ENCODE peak calls at places on chromosomes 6 and 20, in four cellular contexts. K, G, S and T are unnamed samples. For H3K27me3, the result is how much of the 10 kb centered on the place peaks cover.

GRCh38 chr6:36615018-36615761 is 21.0 kb downstream of the SRSF3 start:
- DNase-seq in S (no peak), G (peak), K (no peak), T (no peak)

GRCh38 chr20:21509597-21510331 is 4.1 kb downstream of the NKX2-2 start:
- DNase-seq in G (peak), K (no peak), S (no peak), T (peak)

GRCh38 chr6:82889117-82889516 is 176.5 kb downstream of the UBE3D start:
- DNase-seq in S (no peak), G (no peak), K (no peak), T (no peak)

GRCh38 chr6:149060300-149060984 is 257.1 kb upstream of the TAB2 start:
- DNase-seq in S (peak), G (peak), K (no peak), T (no peak)

GRCh38 chr6:38489951-38490350 is 149.8 kb downstream of the BTBD9 start:
- DNase-seq in S (peak), G (peak), K (no peak), T (peak)

GRCh38 chr20:60727425-60727824 is 524.6 kb upstream of the CDH4 start:
- DNase-seq in S (no peak), K (no peak), G (no peak), T (no peak)

GRCh38 chr20:61252601-61253263 is 671 bp downstream of the CDH4 start:
- DNase-seq in K (no peak), G (peak), S (no peak), T (no peak)

GRCh38 chr20:4012631-4013030 is 2.7 kb downstream of the RNF24 start:
- DNase-seq in S (no peak), G (peak), K (no peak), T (peak)

GRCh38 chr6:169640347-169640972 is 61.4 kb downstream of the WDR27 start:
- DNase-seq in G (peak), K (no peak), S (no peak), T (no peak)

GRCh38 chr6:101402618-101403002 is 9.1 kb downstream of the GRIK2 start:
- DNase-seq in S (no peak), G (no peak), K (no peak), T (no peak)

GRCh38 chr20:16556299-16556698 is 16.9 kb downstream of the KIF16B start:
- DNase-seq in G (peak), S (peak), K (no peak), T (no peak)

GRCh38 chr6:25237579-25237978 is 41.6 kb upstream of the CARMIL1 start:
- DNase-seq in G (peak), S (no peak), K (no peak), T (no peak)

GRCh38 chr6:37145443-37145842 is 24.5 kb upstream of the PIM1 start:
- DNase-seq in G (no peak), S (peak), K (peak), T (no peak)

GRCh38 chr6:147141690-147142308 is 62.4 kb upstream of the STXBP5 start:
- DNase-seq in G (peak), S (peak), K (no peak), T (peak)

GRCh38 chr6:143598466-143599080 is 79.2 kb upstream of the PHACTR2 start:
- DNase-seq in S (no peak), K (no peak), G (no peak), T (no peak)

GRCh38 chr6:150713876-150714275 is 114.2 kb downstream of the PLEKHG1 start:
- DNase-seq in K (no peak), S (no peak), G (no peak), T (no peak)

GRCh38 chr20:62732356-62732755 is 23.7 kb downstream of the NTSR1 start:
- DNase-seq in S (no peak), G (no peak), K (no peak), T (no peak)

GRCh38 chr20:10306440-10307358 is 88.1 kb downstream of the SNAP25 start:
- DNase-seq in G (peak), K (no peak), S (peak), T (peak)

GRCh38 chr6:166456360-166457156 is 73.8 kb upstream of the MPC1 start:
- DNase-seq in S (peak), G (peak), K (no peak), T (peak)

GRCh38 chr20:22583773-22584629 is at the start of gene FOXA2:
- DNase-seq in S (no peak), K (no peak), G (no peak), T (no peak)

GRCh38 chr6:40930555-40930954 is 108.5 kb downstream of the UNC5CL start:
- DNase-seq in G (peak), K (no peak), S (peak), T (no peak)

GRCh38 chr6:90982581-90982980 is 395.7 kb upstream of the MAP3K7 start:
- DNase-seq in S (no peak), G (no peak), K (no peak), T (no peak)

GRCh38 chr6:75230484-75231325 is 12.9 kb downstream of the COX7A2 start:
- DNase-seq in S (peak), G (peak), K (no peak), T (peak)

GRCh38 chr6:95091823-95092436 is 485.4 kb upstream of the MANEA start:
- DNase-seq in S (peak), K (no peak), G (peak), T (peak)

GRCh38 chr20:266604-267562 is 9.4 kb downstream of the DEFB132 start:
- DNase-seq in G (peak), S (peak), K (peak), T (peak)

GRCh38 chr20:14712302-14712739 is 374.9 kb upstream of the FLRT3 start:
- DNase-seq in G (peak), K (no peak), S (peak), T (peak)

GRCh38 chr6:41963371-41963770 is 21.8 kb upstream of the CCND3 start:
- DNase-seq in S (no peak), G (no peak), K (no peak), T (no peak)

GRCh38 chr6:92126088-92126487 is 1293.3 kb downstream of the EPHA7 start:
- DNase-seq in S (no peak), G (no peak), K (no peak), T (no peak)

GRCh38 chr6:16157909-16158308 is 29.0 kb downstream of the MYLIP start:
- DNase-seq in G (no peak), K (no peak), S (no peak), T (no peak)

GRCh38 chr20:54256202-54256601 is 48.3 kb downstream of the PFDN4 start:
- DNase-seq in G (no peak), S (no peak), K (no peak), T (peak)

GRCh38 chr6:168711049-168711640 is 270.2 kb downstream of the SMOC2 start:
- DNase-seq in G (no peak), K (no peak), S (peak), T (no peak)

GRCh38 chr6:16737389-16737788 is 23.9 kb downstream of the ATXN1 start:
- DNase-seq in G (peak), K (no peak), S (no peak), T (peak)

GRCh38 chr6:143543435-143543834 is 31.9 kb upstream of the FUCA2 start:
- DNase-seq in G (no peak), K (no peak), S (no peak), T (no peak)

GRCh38 chr20:1465470-1466210 is 1.0 kb downstream of the NSFL1C start:
- DNase-seq in S (no peak), G (peak), K (no peak), T (peak)

GRCh38 chr6:146670161-146670560 is 71.4 kb downstream of the ADGB start:
- DNase-seq in K (no peak), S (no peak), G (peak), T (peak)

GRCh38 chr20:56460459-56460858 is 8.0 kb upstream of the RTF2 start:
- DNase-seq in S (no peak), G (no peak), K (no peak), T (no peak)

GRCh38 chr20:25525857-25526256 is 59.5 kb downstream of the NINL start:
- DNase-seq in K (no peak), G (peak), S (peak), T (peak)

GRCh38 chr20:48760403-48760889 is 67.4 kb downstream of the PREX1 start:
- DNase-seq in G (peak), S (peak), K (no peak), T (peak)

GRCh38 chr20:18079756-18080353 is 22.1 kb upstream of the OVOL2 start:
- DNase-seq in G (no peak), K (no peak), S (no peak), T (no peak)

DNA sequence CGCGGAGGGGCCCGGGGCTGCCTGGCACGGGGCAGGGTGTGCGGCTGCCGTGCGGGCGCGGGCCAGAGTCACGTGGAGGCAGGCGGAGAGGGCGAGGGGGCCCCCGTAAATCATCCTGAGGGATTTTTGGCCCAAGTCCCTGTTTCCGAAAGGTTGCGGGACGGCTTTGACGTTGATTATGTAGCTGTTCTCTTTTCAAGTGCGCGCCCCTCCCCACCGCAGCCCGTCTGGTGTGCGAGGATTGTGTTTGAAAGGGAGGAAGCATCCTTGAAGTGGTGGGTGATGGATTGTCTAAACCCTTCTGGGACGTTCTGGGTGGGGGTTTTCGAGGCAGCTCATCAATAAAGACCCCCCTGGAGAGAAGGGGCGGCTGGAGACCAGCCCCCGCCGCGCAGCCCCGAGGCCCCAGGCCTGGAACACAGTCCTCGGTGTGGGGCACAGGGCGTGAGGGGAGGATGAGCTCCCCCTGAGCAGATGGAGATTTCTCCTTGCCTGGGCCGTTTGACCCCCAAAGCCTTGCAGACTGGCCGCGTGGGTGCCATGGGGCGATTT is 7.0 kb upstream of the FOXF2 start:
- DNase-seq in K (no peak), S (no peak), G (no peak), T (no peak)
- H3K27ac ChIP-seq in K (no peak), S (no peak), G (no peak), T (no peak)

GRCh38 chr6:106512958-106513480 is 116.3 kb downstream of the RTN4IP1 start:
- DNase-seq in S (no peak), G (no peak), K (no peak), T (no peak)
- H3K27me3 ChIP-seq in S (under half), G (under half), K (under half), T (under half)

GRCh38 chr6:33208089-33208967 is at the start of gene RING1:
- DNase-seq in S (peak), K (peak), G (peak), T (peak)

GRCh38 chr6:33206027-33206863 is 1.8 kb downstream of the HSD17B8 start:
- DNase-seq in G (no peak), S (no peak), K (no peak), T (no peak)

GRCh38 chr6:33205172-33206026 is 944 bp downstream of the HSD17B8 start:
- DNase-seq in G (peak), S (no peak), K (no peak), T (peak)

GRCh38 chr6:33207569-33208088 is 671 bp upstream of the RING1 start:
- DNase-seq in S (peak), G (peak), K (peak), T (no peak)

GRCh38 chr6:33206864-33207568 is 1.3 kb upstream of the RING1 start:
- DNase-seq in G (peak), K (no peak), S (peak), T (no peak)
- H3K27ac ChIP-seq in G (peak), K (peak), S (peak), T (peak)

DNA sequence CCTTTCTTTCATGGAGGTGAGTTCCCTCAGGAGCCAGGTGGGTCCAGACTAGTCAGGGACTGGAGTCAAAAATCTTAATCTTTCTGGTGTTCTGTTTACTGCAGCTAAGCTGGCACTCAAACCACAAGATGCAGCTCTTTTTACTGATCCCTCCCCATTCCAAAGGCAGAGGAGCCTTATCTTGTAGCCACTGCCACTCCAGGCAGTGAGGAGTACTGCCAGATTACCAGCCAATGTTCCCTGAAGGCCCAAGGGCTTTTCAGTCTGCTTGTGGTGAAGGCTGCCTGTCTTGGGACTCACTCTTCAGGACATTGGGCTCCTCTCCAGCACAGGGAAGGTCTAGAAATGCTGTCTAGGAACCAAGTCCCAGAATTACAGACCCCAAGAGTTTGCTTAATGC is 490.4 kb upstream of the ADGRB3 start:
- DNase-seq in S (no peak), G (no peak), K (no peak), T (no peak)
- H3K27me3 ChIP-seq in S (under half), G (under half), K (under half), T (under half)

GRCh38 chr6:136429264-136429663 is 121.0 kb downstream of the MAP7 start:
- DNase-seq in G (no peak), K (no peak), S (no peak), T (no peak)
- H3K27ac ChIP-seq in G (no peak), K (no peak), S (no peak), T (no peak)

GRCh38 chr6:19848465-19848864 is 11.3 kb downstream of the ID4 start:
- DNase-seq in G (no peak), S (no peak), K (no peak), T (no peak)
- H3K27me3 ChIP-seq in G (under half), S (under half), K (under half), T (under half)

GRCh38 chr20:32626407-32626806 is 41.3 kb upstream of the NOL4L start:
- DNase-seq in G (no peak), K (no peak), S (no peak), T (no peak)

GRCh38 chr20:32625996-32626395 is 40.9 kb upstream of the NOL4L start:
- DNase-seq in K (no peak), G (no peak), S (no peak), T (no peak)

GRCh38 chr20:32623667-32624157 is 38.6 kb upstream of the NOL4L start:
- DNase-seq in S (no peak), G (no peak), K (no peak), T (no peak)

GRCh38 chr20:32622585-32623468 is 37.7 kb upstream of the NOL4L start:
- DNase-seq in G (no peak), K (no peak), S (no peak), T (no peak)

DNA sequence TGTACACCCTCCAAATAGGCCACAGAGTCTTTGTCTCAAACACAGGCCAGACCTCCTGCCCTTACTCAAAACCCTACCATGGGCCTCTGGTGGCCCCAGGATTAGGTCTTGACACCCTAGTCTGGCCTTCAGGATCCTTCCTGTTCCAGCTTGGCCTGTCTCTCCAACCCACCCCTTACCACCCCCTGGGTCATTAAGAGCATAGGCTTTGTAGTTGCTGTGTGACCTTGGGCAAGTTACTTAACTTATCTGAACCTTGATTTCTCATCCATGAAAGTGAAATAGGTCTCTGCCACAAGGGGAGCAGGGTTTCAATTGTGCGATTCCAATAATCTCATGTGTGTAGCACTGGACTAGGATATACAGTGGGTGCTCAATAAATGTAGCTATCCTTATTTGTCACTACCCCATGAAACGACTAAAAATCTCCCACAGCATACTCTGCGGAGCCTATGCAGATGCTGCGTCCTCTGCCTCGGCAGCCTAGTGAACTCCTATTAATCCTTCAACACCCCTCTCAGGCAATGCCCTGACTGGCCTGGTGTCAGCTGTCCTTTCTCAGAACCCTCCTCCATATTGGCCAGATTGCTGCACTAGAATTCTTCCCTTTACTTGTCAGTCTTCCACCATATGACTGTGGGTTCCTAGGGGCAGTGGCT is 39.7 kb upstream of the NOL4L start:
- DNase-seq in G (no peak), S (no peak), K (no peak), T (no peak)
- H3K27ac ChIP-seq in G (no peak), S (no peak), K (no peak), T (no peak)

GRCh38 chr20:36439040-36439730 is 102.1 kb upstream of the MYL9 start:
- DNase-seq in S (peak), G (peak), K (peak), T (no peak)

GRCh38 chr20:36440370-36441026 is 100.8 kb upstream of the MYL9 start:
- DNase-seq in K (no peak), S (no peak), G (no peak), T (no peak)

GRCh38 chr20:36441416-36441815 is 99.9 kb upstream of the MYL9 start:
- DNase-seq in S (no peak), G (no peak), K (no peak), T (no peak)

GRCh38 chr20:36441027-36441414 is 100.3 kb upstream of the MYL9 start:
- DNase-seq in S (no peak), G (no peak), K (no peak), T (no peak)

GRCh38 chr20:36439731-36440072 is 101.6 kb upstream of the MYL9 start:
- DNase-seq in K (no peak), G (no peak), S (no peak), T (no peak)
- H3K27me3 ChIP-seq in K (under half), G (under half), S (under half), T (under half)